ENCODE peak calls at places on chromosomes 7 and 10, in five cellular contexts. E is CD8-positive, alpha-beta T cell; W is Peyer's patch; O is HCT116; C is brain microvascular endothelial cell. Q is an unnamed sample.

GRCh38 chr10:43249151-43249961 is 17.5 kb downstream of the RASGEF1A start:
- DNase-seq in E (peak), W (no peak), O (no peak), C (no peak), Q (no peak)

GRCh38 chr7:140391634-140392033 is 6.7 kb downstream of the SLC37A3 start:
- DNase-seq in E (no peak), W (no peak), O (no peak), C (no peak), Q (no peak)

GRCh38 chr10:132939957-132940790 is 2.2 kb downstream of the CFAP46 start:
- DNase-seq in E (no peak), W (no peak), O (no peak), C (peak), Q (no peak)

GRCh38 chr7:113875224-113875623 is 43.6 kb downstream of the PPP1R3A start:
- DNase-seq in E (no peak), W (no peak), O (no peak), C (no peak), Q (no peak)

GRCh38 chr10:131852823-131853609 is 47.8 kb upstream of the PPP2R2D start:
- DNase-seq in E (no peak), W (no peak), O (no peak), C (no peak), Q (no peak)

GRCh38 chr7:50068850-50069551 is 24.0 kb downstream of the ZPBP start:
- DNase-seq in E (peak), W (no peak), O (peak), C (peak), Q (no peak)

GRCh38 chr7:132536646-132537395 is 39.4 kb downstream of the PLXNA4 start:
- DNase-seq in E (no peak), W (no peak), O (no peak), C (no peak), Q (no peak)

GRCh38 chr10:78215645-78216044 is 182.0 kb downstream of the RPS24 start:
- DNase-seq in E (no peak), W (peak), O (no peak), C (peak), Q (no peak)

GRCh38 chr10:22258471-22258870 is 40.7 kb upstream of the EBLN1 start:
- DNase-seq in E (no peak), W (no peak), O (no peak), C (no peak), Q (no peak)

GRCh38 chr7:140810830-140811556 is 113.7 kb downstream of the BRAF start:
- DNase-seq in E (peak), W (peak), O (peak), C (peak), Q (no peak)

GRCh38 chr10:13567030-13567429 is 19.7 kb upstream of the PRPF18 start:
- DNase-seq in E (no peak), W (no peak), O (no peak), C (no peak), Q (no peak)

GRCh38 chr7:80131675-80132435 is 2.8 kb upstream of the GNAI1 start:
- DNase-seq in E (no peak), W (no peak), O (no peak), C (no peak), Q (no peak)

GRCh38 chr7:80135306-80136104 is 874 bp downstream of the GNAI1 start:
- DNase-seq in E (peak), W (no peak), O (no peak), C (no peak), Q (no peak)

GRCh38 chr7:80134536-80135305 is at the start of gene GNAI1:
- DNase-seq in E (peak), W (no peak), O (peak), C (peak), Q (peak)

GRCh38 chr7:80134105-80134535 is 511 bp upstream of the GNAI1 start:
- DNase-seq in E (no peak), W (peak), O (no peak), C (no peak), Q (no peak)

DNA sequence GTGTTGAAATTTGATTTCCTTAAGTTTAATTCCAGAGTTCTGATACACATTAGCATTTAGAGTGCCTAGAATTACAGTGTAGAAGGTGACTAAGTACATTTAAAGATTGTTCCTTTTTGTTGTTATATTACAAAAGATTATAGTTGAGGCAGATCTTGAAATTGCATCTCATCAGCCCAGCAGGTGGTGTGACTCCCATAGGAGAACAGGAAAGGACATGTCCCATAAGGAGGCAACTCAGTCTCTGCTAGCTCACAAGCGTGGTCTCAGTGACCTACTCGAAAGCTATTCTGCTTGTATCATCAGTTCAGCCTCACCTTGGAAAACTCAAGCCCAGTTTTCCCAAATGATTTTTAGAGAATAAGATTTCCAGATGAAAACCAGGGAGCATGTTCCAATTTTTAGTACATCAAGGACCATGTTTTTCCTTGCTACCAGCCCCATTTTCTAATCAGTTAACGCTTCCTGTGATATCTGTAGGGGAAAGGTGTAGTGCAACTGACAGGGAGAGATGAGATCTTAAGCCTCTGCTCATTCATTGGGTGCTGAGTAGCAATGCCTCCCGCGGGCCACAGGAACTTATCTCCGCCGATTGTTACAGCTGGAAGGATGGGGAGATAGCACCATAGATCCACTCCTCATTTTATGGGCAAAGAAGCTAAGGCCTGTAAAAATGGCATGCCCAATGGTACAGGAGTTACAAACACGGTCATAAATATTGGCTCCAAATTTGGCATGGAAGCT is 1.1 kb upstream of the GNAI1 start:
- DNase-seq in E (no peak), W (no peak), O (no peak), C (no peak), Q (no peak)
- TF ChIP-seq CTCF in E (no peak), W (peak), O (peak), C (peak), Q (no peak)

GRCh38 chr7:129370812-129371211 is 63.4 kb upstream of the STRIP2 start:
- DNase-seq in E (no peak), W (no peak), O (no peak), C (no peak), Q (no peak)
- TF ChIP-seq CTCF in E (no peak), W (peak), O (no peak), C (peak), Q (peak)

DNA sequence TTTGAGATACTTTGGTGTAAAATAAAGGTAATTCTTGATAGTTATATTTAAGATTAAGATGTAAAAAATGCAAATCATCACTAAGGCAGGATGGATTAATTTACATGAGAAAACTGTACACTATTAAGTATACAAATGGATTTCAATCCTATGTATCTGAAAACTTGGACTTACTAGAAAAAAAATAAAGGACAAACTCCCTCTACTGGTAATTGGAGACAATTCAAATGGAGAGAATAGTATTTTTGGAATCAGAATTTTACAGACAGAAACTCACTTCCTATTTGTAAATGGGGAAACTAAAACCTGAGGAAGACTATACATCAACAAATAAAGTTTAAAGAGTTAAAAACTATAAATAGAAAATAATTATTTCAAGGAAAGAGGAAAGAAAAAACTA is 62.6 kb downstream of the CUL2 start:
- DNase-seq in E (no peak), W (no peak), O (no peak), C (no peak), Q (no peak)
- TF ChIP-seq CTCF in E (no peak), W (peak), O (peak), C (peak), Q (peak)

DNA sequence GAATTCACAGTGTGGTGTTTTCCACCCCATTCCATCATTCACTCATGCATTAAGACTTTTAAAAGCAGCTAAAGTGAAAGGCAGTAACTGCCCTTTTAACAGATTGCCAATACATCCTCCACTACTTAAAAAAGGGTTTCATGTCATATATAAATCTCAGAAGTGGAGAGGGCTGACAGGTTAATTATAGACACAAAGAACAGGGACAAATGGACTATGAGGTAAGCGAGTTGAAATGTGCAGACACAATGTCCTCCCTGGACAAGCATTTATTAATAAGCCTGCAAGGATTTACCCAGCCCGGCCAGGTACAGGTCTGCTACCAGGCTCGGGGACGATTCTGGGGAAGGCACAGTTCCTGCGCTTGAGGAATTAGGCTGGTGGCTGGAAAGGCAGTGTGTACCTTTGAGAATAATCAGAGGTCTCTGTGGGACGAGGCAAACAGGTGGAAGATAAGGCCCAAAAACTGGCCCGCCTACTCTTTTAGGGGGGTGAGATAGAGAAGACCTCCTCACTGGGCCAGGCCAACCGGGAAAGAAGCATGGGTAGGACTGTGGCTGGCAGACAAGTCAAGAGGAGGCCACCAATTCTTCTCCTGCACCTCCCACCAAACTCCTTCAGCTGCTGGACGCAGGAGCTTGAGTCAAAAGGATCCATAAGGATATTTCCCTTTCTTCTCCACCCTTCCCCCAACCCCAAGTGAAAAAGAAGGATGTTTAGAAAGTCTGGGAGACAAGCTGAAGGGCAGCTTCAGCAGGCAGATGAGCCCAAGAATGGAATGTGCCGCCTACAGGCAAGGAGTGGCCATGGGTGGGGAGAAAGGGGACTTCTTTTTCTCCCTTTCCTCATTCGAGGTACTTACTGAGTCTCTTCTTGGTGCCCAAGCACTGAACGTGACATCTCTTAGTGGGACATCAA is 1.5 kb downstream of the PDLIM1 start:
- DNase-seq in E (no peak), W (no peak), O (no peak), C (no peak), Q (no peak)
- TF ChIP-seq CTCF in E (no peak), W (peak), O (peak), C (peak), Q (peak)

GRCh38 chr10:90871279-90871760 is 454 bp upstream of the RPP30 start:
- DNase-seq in E (peak), W (peak), O (no peak), C (peak), Q (no peak)
- TF ChIP-seq CTCF in E (peak), W (peak), O (no peak), C (peak), Q (no peak)

DNA sequence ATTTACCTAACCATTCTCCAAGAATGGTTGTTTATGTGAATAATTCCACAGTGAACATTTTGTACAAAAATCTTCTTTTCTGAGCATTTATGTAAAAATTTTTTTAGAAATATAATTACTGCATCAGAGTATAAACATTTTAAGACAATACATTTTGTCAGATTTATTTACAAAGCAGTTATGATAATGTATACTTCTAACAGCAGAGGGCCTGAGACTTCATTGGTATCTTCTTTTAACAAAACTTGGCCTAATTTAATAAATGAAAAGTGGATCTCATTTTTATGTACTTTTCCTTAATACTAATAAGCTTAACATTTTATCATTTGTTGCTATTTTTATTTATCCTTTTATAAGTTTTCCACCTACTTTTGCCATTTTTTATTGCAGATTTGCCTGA is 69.4 kb downstream of the HECTD2 start:
- DNase-seq in E (no peak), W (no peak), O (no peak), C (no peak), Q (no peak)
- TF ChIP-seq CTCF in E (no peak), W (no peak), O (no peak), C (no peak), Q (no peak)

GRCh38 chr7:45580053-45580872 is 6.1 kb downstream of the ADCY1 start:
- DNase-seq in E (no peak), W (no peak), O (no peak), C (no peak), Q (no peak)
- TF ChIP-seq CTCF in E (no peak), W (no peak), O (peak), C (peak), Q (no peak)

Q was measured in D721Med.